ENCODE peak calls at places on chromosomes 12 and 14, in nine cellular contexts. Q is fibroblast of mammary gland, B is AG10803, E is cardiac muscle cell, G is nephron progenitor cell, D is GM12878, K is HepG2, L is heart left ventricle, J is GM10248. R is an unnamed sample.
A peak's percentile ranks its signal among the peaks of the same experiment; 100 is the strongest.

GRCh38 chr12:5200276-5201087 is 156.8 kb downstream of the KCNA5 start:
- DNase-seq in Q (peak; percentile 5), B (no peak), E (peak; percentile 84), G (peak; percentile 88), D (no peak), K (peak; percentile 18), L (peak; percentile 44), J (peak; percentile 50), R (no peak)

GRCh38 chr14:100668352-100668751 is 58.3 kb upstream of the DLK1 start:
- DNase-seq in Q (no peak), B (no peak), E (no peak), G (no peak), D (no peak), K (no peak), L (no peak), J (no peak), R (no peak)

GRCh38 chr14:89342049-89342448 is 75.0 kb downstream of the FOXN3 start:
- DNase-seq in Q (no peak), B (no peak), E (no peak), G (no peak), D (no peak), K (no peak), L (no peak), J (no peak), R (no peak)

GRCh38 chr12:52381206-52381605 is 4.2 kb downstream of the KRT84 start:
- DNase-seq in Q (no peak), B (no peak), E (no peak), G (no peak), D (no peak), K (no peak), L (no peak), J (no peak), R (no peak)

GRCh38 chr14:73713804-73714655 is at the start of gene PNMA1:
- DNase-seq in Q (peak; percentile 67), B (peak; percentile 74), E (peak; percentile 91), G (peak; percentile 94), D (no peak), K (peak; percentile 69), L (peak; percentile 92), J (peak; percentile 96), R (no peak)

GRCh38 chr12:50506753-50507473 is 2.1 kb downstream of the DIP2B start:
- DNase-seq in Q (no peak), B (no peak), E (no peak), G (no peak), D (no peak), K (no peak), L (no peak), J (no peak), R (peak; percentile 75)

GRCh38 chr12:113170457-113170856 is 14.8 kb downstream of the DDX54 start:
- DNase-seq in Q (no peak), B (no peak), E (no peak), G (no peak), D (no peak), K (no peak), L (no peak), J (no peak), R (no peak)

GRCh38 chr12:121057794-121058193 is 18.7 kb upstream of the OASL start:
- DNase-seq in Q (no peak), B (no peak), E (no peak), G (no peak), D (no peak), K (no peak), L (no peak), J (no peak), R (no peak)

GRCh38 chr14:82667006-82667405 is 1133.4 kb upstream of the SEL1L start:
- DNase-seq in Q (peak; percentile 75), B (no peak), E (no peak), G (no peak), D (no peak), K (no peak), L (no peak), J (no peak), R (no peak)

GRCh38 chr12:51326762-51327439 is 2.9 kb upstream of the BIN2 start:
- DNase-seq in Q (peak; percentile 57), B (peak; percentile 72), E (no peak), G (no peak), D (peak; percentile 77), K (no peak), L (peak; percentile 26), J (peak; percentile 68), R (no peak)

GRCh38 chr14:94173471-94173884 is 644 bp upstream of the PPP4R4 start:
- DNase-seq in Q (no peak), B (no peak), E (no peak), G (no peak), D (no peak), K (no peak), L (no peak), J (peak; percentile 10), R (no peak)

GRCh38 chr12:69886715-69887114 is 61.7 kb downstream of the MYRFL start:
- DNase-seq in Q (no peak), B (no peak), E (no peak), G (no peak), D (no peak), K (no peak), L (no peak), J (no peak), R (no peak)

GRCh38 chr12:57775044-57775443 is 2.6 kb downstream of the EEF1AKMT3 start:
- DNase-seq in Q (no peak), B (no peak), E (no peak), G (no peak), D (no peak), K (no peak), L (no peak), J (no peak), R (no peak)

GRCh38 chr14:105059035-105059916 is 6.0 kb downstream of the GPR132 start:
- DNase-seq in Q (peak; percentile 12), B (no peak), E (no peak), G (no peak), D (no peak), K (no peak), L (no peak), J (no peak), R (no peak)
- TF ChIP-seq CTCF in Q (no peak), B (no peak), E (no peak), G (no peak), D (peak; percentile 30), K (peak; percentile 9), L (peak; percentile 9), J (peak; percentile 24), R (peak; percentile 12)

GRCh38 chr12:26158078-26158764 is 33.4 kb upstream of the BHLHE41 start:
- DNase-seq in Q (no peak), B (no peak), E (no peak), G (no peak), D (no peak), K (no peak), L (no peak), J (peak; percentile 19), R (no peak)
- TF ChIP-seq CTCF in Q (no peak), B (no peak), E (no peak), G (no peak), D (no peak), K (no peak), L (no peak), J (no peak), R (no peak)

GRCh38 chr12:55728932-55729591 is at the start of gene CD63:
- DNase-seq in Q (peak; percentile 88), B (peak; percentile 86), E (peak; percentile 91), G (peak; percentile 85), D (no peak), K (peak; percentile 56), L (peak; percentile 94), J (peak; percentile 95), R (no peak)

GRCh38 chr12:55727643-55728184 is 1.1 kb downstream of the CD63 start:
- DNase-seq in Q (no peak), B (no peak), E (no peak), G (no peak), D (no peak), K (no peak), L (peak; percentile 62), J (no peak), R (no peak)

GRCh38 chr12:55730447-55730820 is 1.6 kb upstream of the CD63 start:
- DNase-seq in Q (no peak), B (no peak), E (no peak), G (no peak), D (no peak), K (no peak), L (no peak), J (no peak), R (no peak)

GRCh38 chr12:55728185-55728931 is 451 bp downstream of the CD63 start:
- DNase-seq in Q (no peak), B (peak; percentile 62), E (peak; percentile 74), G (peak; percentile 67), D (no peak), K (no peak), L (peak; percentile 90), J (peak; percentile 32), R (no peak)

GRCh38 chr12:55729592-55730446 is 1.0 kb upstream of the CD63 start:
- DNase-seq in Q (peak; percentile 94), B (peak; percentile 89), E (peak; percentile 84), G (peak; percentile 78), D (no peak), K (peak; percentile 73), L (peak; percentile 94), J (peak; percentile 81), R (no peak)
- TF ChIP-seq CTCF in Q (no peak), B (peak; percentile 25), E (peak; percentile 9), G (no peak), D (peak; percentile 22), K (no peak), L (no peak), J (no peak), R (peak; percentile 22)

GRCh38 chr12:53803703-53804102 is 51.9 kb upstream of the CISTR start:
- DNase-seq in Q (no peak), B (no peak), E (no peak), G (no peak), D (no peak), K (no peak), L (no peak), J (no peak), R (no peak)
- TF ChIP-seq CTCF in Q (no peak), B (no peak), E (no peak), G (no peak), D (no peak), K (no peak), L (no peak), J (no peak), R (no peak)

R was measured in retinal pigment epithelial cell.